ENCODE peak calls at places on chromosomes 6 and 20, in nine cellular contexts. B, Q, C, X, F, I, H, O and U are unnamed samples.

GRCh38 chr6:128509709-128510108 is 10.7 kb downstream of the PTPRK start:
- DNase-seq in B (no peak), Q (no peak), C (no peak), X (no peak), F (peak), I (no peak), H (no peak), O (no peak), U (no peak)

GRCh38 chr6:71047401-71047800 is 90.5 kb upstream of the B3GAT2 start:
- DNase-seq in B (no peak), Q (no peak), C (no peak), X (no peak), F (no peak), I (no peak), H (no peak), O (no peak), U (no peak)

GRCh38 chr6:107646176-107646575 is 156.3 kb downstream of the SOBP start:
- DNase-seq in B (peak), Q (no peak), C (peak), X (peak), F (peak), I (peak), H (no peak), O (no peak), U (no peak)

GRCh38 chr6:142867988-142868818 is 76.8 kb downstream of the HIVEP2 start:
- DNase-seq in B (no peak), Q (no peak), C (no peak), X (no peak), F (peak), I (no peak), H (no peak), O (peak), U (peak)

GRCh38 chr20:52234302-52235045 is 42.9 kb upstream of the ZFP64 start:
- DNase-seq in B (peak), Q (no peak), C (no peak), X (no peak), F (no peak), I (no peak), H (no peak), O (no peak), U (no peak)

GRCh38 chr20:50279988-50280850 is 89.6 kb downstream of the CEBPB start:
- DNase-seq in B (no peak), Q (no peak), C (no peak), X (no peak), F (no peak), I (no peak), H (no peak), O (no peak), U (no peak)

GRCh38 chr6:67812125-67812524 is 823.0 kb upstream of the ADGRB3 start:
- DNase-seq in B (no peak), Q (no peak), C (no peak), X (no peak), F (no peak), I (no peak), H (no peak), O (no peak), U (no peak)

GRCh38 chr20:32975698-32976674 is 28.2 kb downstream of the SUN5 start:
- DNase-seq in B (peak), Q (no peak), C (no peak), X (no peak), F (no peak), I (peak), H (peak), O (no peak), U (no peak)

GRCh38 chr6:125201961-125202729 is 48.6 kb downstream of the TPD52L1 start:
- DNase-seq in B (peak), Q (peak), C (peak), X (peak), F (peak), I (peak), H (no peak), O (peak), U (peak)

GRCh38 chr6:11813585-11813984 is 35.0 kb upstream of the ADTRP start:
- DNase-seq in B (no peak), Q (no peak), C (no peak), X (no peak), F (no peak), I (no peak), H (no peak), O (no peak), U (no peak)

GRCh38 chr20:63553933-63554290 is at the start of gene FNDC11:
- DNase-seq in B (no peak), Q (no peak), C (no peak), X (peak), F (no peak), I (peak), H (no peak), O (no peak), U (peak)

GRCh38 chr20:33636776-33637175 is 25.4 kb upstream of the C20orf144 start:
- DNase-seq in B (no peak), Q (no peak), C (no peak), X (no peak), F (no peak), I (no peak), H (no peak), O (no peak), U (no peak)

GRCh38 chr20:9743871-9744270 is 95.0 kb downstream of the PAK5 start:
- DNase-seq in B (no peak), Q (no peak), C (no peak), X (no peak), F (no peak), I (no peak), H (no peak), O (no peak), U (no peak)

GRCh38 chr6:43192911-43193310 is 10.9 kb downstream of the CUL9 start:
- DNase-seq in B (no peak), Q (no peak), C (no peak), X (no peak), F (no peak), I (no peak), H (peak), O (no peak), U (no peak)

GRCh38 chr6:154341326-154341725 is 15.3 kb downstream of the IPCEF1 start:
- DNase-seq in B (no peak), Q (no peak), C (no peak), X (no peak), F (no peak), I (no peak), H (no peak), O (no peak), U (no peak)

GRCh38 chr20:47821481-47822100 is 36.3 kb upstream of the SULF2 start:
- DNase-seq in B (no peak), Q (no peak), C (no peak), X (peak), F (no peak), I (no peak), H (no peak), O (no peak), U (no peak)

GRCh38 chr20:3732327-3733118 is at the start of gene HSPA12B:
- DNase-seq in B (no peak), Q (no peak), C (no peak), X (no peak), F (no peak), I (peak), H (no peak), O (no peak), U (no peak)

GRCh38 chr6:131107166-131107565 is 28.1 kb upstream of the AKAP7 start:
- DNase-seq in B (no peak), Q (peak), C (no peak), X (peak), F (peak), I (no peak), H (no peak), O (peak), U (peak)

GRCh38 chr6:155129744-155130143 is 134.1 kb upstream of the CLDN20 start:
- DNase-seq in B (peak), Q (no peak), C (no peak), X (no peak), F (no peak), I (no peak), H (no peak), O (no peak), U (no peak)

GRCh38 chr6:6105472-6106036 is 98.8 kb upstream of the NRN1 start:
- DNase-seq in B (no peak), Q (no peak), C (no peak), X (no peak), F (no peak), I (no peak), H (no peak), O (no peak), U (no peak)

GRCh38 chr6:75368151-75368779 is 83.7 kb upstream of the TMEM30A start:
- DNase-seq in B (no peak), Q (no peak), C (no peak), X (no peak), F (peak), I (no peak), H (no peak), O (peak), U (no peak)

GRCh38 chr6:116286773-116287358 is 7.1 kb upstream of the TSPYL1 start:
- DNase-seq in B (no peak), Q (no peak), C (no peak), X (peak), F (no peak), I (no peak), H (no peak), O (no peak), U (no peak)

GRCh38 chr20:47008842-47009518 is 114.3 kb downstream of the EYA2 start:
- DNase-seq in B (peak), Q (no peak), C (no peak), X (no peak), F (no peak), I (peak), H (no peak), O (no peak), U (no peak)

GRCh38 chr6:144331610-144332009 is 46.5 kb downstream of the UTRN start:
- DNase-seq in B (no peak), Q (peak), C (no peak), X (peak), F (no peak), I (no peak), H (no peak), O (peak), U (peak)

GRCh38 chr6:116465246-116465645 is 4.1 kb downstream of the CALHM6 start:
- DNase-seq in B (no peak), Q (no peak), C (no peak), X (no peak), F (peak), I (no peak), H (no peak), O (no peak), U (no peak)

GRCh38 chr6:54070025-54070424 is 41.2 kb upstream of the MLIP start:
- DNase-seq in B (no peak), Q (no peak), C (no peak), X (no peak), F (peak), I (no peak), H (no peak), O (no peak), U (no peak)

GRCh38 chr20:22974354-22974753 is 60.8 kb upstream of the SSTR4 start:
- DNase-seq in B (no peak), Q (no peak), C (no peak), X (no peak), F (peak), I (no peak), H (no peak), O (peak), U (no peak)

GRCh38 chr20:45362804-45363610 is at the start of gene SYS1:
- DNase-seq in B (peak), Q (peak), C (peak), X (peak), F (peak), I (peak), H (peak), O (peak), U (peak)

GRCh38 chr20:46221271-46221670 is 87.0 kb downstream of the CDH22 start:
- DNase-seq in B (no peak), Q (no peak), C (no peak), X (no peak), F (no peak), I (no peak), H (no peak), O (no peak), U (no peak)

GRCh38 chr6:52512199-52512598 is 64.7 kb downstream of the TRAM2 start:
- DNase-seq in B (peak), Q (peak), C (peak), X (peak), F (peak), I (no peak), H (no peak), O (peak), U (peak)

GRCh38 chr6:21281366-21281765 is 312.2 kb upstream of the SOX4 start:
- DNase-seq in B (no peak), Q (no peak), C (no peak), X (no peak), F (no peak), I (no peak), H (no peak), O (no peak), U (no peak)

GRCh38 chr6:36676142-36677058 is 2.1 kb upstream of the CDKN1A start:
- DNase-seq in B (no peak), Q (no peak), C (no peak), X (peak), F (peak), I (no peak), H (no peak), O (peak), U (peak)

GRCh38 chr6:38776515-38776914 is 61.4 kb downstream of the DNAH8 start:
- DNase-seq in B (no peak), Q (no peak), C (no peak), X (peak), F (peak), I (no peak), H (no peak), O (peak), U (peak)

GRCh38 chr6:91653954-91654843 is 1067.3 kb upstream of the MAP3K7 start:
- DNase-seq in B (no peak), Q (no peak), C (no peak), X (no peak), F (no peak), I (no peak), H (no peak), O (no peak), U (no peak)

GRCh38 chr6:163579880-163580295 is 165.4 kb downstream of the QKI start:
- DNase-seq in B (no peak), Q (no peak), C (no peak), X (peak), F (peak), I (no peak), H (no peak), O (peak), U (peak)

GRCh38 chr20:22389836-22390542 is 194.4 kb downstream of the FOXA2 start:
- DNase-seq in B (no peak), Q (no peak), C (no peak), X (peak), F (no peak), I (peak), H (no peak), O (peak), U (peak)

GRCh38 chr6:164870175-164870574 is 439.2 kb downstream of the C6orf118 start:
- DNase-seq in B (no peak), Q (no peak), C (no peak), X (no peak), F (no peak), I (no peak), H (no peak), O (no peak), U (no peak)

GRCh38 chr20:37265152-37265551 is 3.5 kb upstream of the GHRH start:
- DNase-seq in B (no peak), Q (no peak), C (no peak), X (no peak), F (no peak), I (no peak), H (no peak), O (no peak), U (no peak)

GRCh38 chr20:5680227-5680626 is 70.0 kb upstream of the SHLD1 start:
- DNase-seq in B (no peak), Q (no peak), C (no peak), X (no peak), F (no peak), I (no peak), H (no peak), O (peak), U (no peak)

GRCh38 chr6:7904654-7905319 is 5.8 kb downstream of the TXNDC5 start:
- DNase-seq in B (no peak), Q (no peak), C (no peak), X (no peak), F (peak), I (no peak), H (no peak), O (no peak), U (no peak)

DNA sequence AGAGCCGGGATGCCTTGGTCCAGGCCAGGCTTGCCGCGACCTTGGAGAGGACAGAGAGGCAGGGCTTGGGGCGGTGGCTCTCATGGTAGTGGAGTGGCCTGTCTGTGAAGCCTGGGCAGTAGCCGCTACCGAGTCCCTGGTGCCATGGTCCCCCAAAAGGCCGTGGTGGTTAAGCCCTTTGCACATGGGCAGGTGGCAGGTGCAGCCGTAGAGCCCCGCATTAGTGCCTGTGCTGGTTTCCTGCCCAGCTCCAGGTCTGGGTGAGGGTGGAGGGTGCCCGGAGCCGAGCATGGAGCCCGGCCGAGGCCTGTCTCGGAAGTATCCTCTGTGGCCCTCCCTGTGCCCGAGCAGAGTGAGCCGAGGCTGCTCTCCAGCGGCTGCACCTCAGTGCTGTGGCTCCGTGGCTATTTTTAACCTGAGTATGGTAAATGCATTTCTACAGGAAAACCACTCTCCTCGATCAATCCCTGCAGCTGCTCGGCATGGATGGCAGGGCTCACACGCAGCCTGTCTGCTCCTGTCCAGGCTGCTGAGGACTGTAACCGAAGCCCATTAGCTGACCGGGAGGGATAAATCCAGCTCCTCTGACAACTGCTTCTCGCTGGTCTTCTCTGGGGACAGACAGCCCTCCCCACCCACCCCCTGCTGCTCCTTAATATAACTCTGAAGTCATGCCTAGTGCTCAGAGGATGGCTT is 36.3 kb upstream of the GATA5 start:
- DNase-seq in B (no peak), Q (no peak), C (no peak), X (no peak), F (no peak), I (no peak), H (no peak), O (no peak), U (no peak)
- TF ChIP-seq CTCF in B (no peak), Q (no peak), C (no peak), X (no peak), F (no peak), I (no peak), H (no peak), O (no peak), U (no peak)

GRCh38 chr6:30646450-30647038 is 389 bp upstream of the C6orf136 start:
- DNase-seq in B (no peak), Q (no peak), C (peak), X (no peak), F (peak), I (no peak), H (no peak), O (no peak), U (no peak)
- H3K4me3 ChIP-seq in B (no peak), Q (peak), C (peak), X (peak), F (no peak), I (peak), H (peak), O (peak), U (peak)

GRCh38 chr6:138034229-138034628 is 73.0 kb downstream of the PERP start:
- DNase-seq in B (no peak), Q (no peak), C (no peak), X (no peak), F (no peak), I (no peak), H (no peak), O (no peak), U (no peak)

GRCh38 chr6:138032571-138032970 is 74.6 kb downstream of the PERP start:
- DNase-seq in B (no peak), Q (no peak), C (no peak), X (no peak), F (no peak), I (no peak), H (no peak), O (no peak), U (no peak)

GRCh38 chr6:138036955-138037592 is 70.1 kb downstream of the PERP start:
- DNase-seq in B (no peak), Q (no peak), C (no peak), X (no peak), F (no peak), I (no peak), H (no peak), O (no peak), U (peak)

GRCh38 chr6:138036111-138036510 is 71.1 kb downstream of the PERP start:
- DNase-seq in B (peak), Q (no peak), C (no peak), X (no peak), F (no peak), I (no peak), H (no peak), O (no peak), U (no peak)

DNA sequence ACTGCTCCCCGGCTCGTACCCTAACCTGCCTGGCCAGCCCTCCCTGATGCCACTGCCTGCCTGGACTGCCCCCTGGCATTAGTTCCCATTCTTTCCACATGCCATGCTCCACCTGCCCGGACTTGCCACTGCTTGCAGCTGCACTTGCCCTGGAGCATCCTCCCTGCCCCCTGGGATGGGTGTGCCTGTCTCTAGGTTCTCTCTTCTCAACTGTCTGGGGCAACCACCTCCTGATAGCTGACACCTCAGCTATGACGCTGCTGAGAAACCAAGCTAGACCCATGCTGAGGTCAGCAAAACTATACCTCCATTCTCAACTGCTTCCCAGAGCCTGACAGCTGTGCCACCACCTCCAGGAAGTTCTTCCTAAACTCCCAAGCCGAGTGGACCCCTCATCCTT is 72.1 kb downstream of the PERP start:
- DNase-seq in B (peak), Q (no peak), C (no peak), X (no peak), F (no peak), I (no peak), H (no peak), O (no peak), U (no peak)
- TF ChIP-seq CTCF in B (no peak), Q (no peak), C (no peak), X (no peak), F (no peak), I (no peak), H (no peak), O (no peak), U (no peak)

GRCh38 chr6:3581469-3581868 is 124.6 kb upstream of the SLC22A23 start:
- DNase-seq in B (no peak), Q (no peak), C (no peak), X (no peak), F (no peak), I (no peak), H (no peak), O (no peak), U (no peak)

GRCh38 chr6:3587660-3588059 is 130.8 kb upstream of the SLC22A23 start:
- DNase-seq in B (no peak), Q (no peak), C (no peak), X (no peak), F (no peak), I (no peak), H (no peak), O (no peak), U (no peak)

GRCh38 chr6:3584611-3585010 is 127.8 kb upstream of the SLC22A23 start:
- DNase-seq in B (no peak), Q (no peak), C (no peak), X (no peak), F (peak), I (no peak), H (no peak), O (peak), U (no peak)

GRCh38 chr6:3579652-3580051 is 122.8 kb upstream of the SLC22A23 start:
- DNase-seq in B (no peak), Q (no peak), C (no peak), X (no peak), F (no peak), I (no peak), H (no peak), O (no peak), U (no peak)

GRCh38 chr6:3585320-3585935 is 128.6 kb upstream of the SLC22A23 start:
- DNase-seq in B (no peak), Q (peak), C (no peak), X (peak), F (peak), I (no peak), H (no peak), O (peak), U (peak)
- H3K4me3 ChIP-seq in B (no peak), Q (no peak), C (no peak), X (no peak), F (no peak), I (no peak), H (no peak), O (no peak), U (no peak)

GRCh38 chr20:57526885-57527566 is 2.1 kb upstream of the CTCFL start:
- DNase-seq in B (no peak), Q (no peak), C (no peak), X (no peak), F (no peak), I (no peak), H (no peak), O (no peak), U (no peak)
- TF ChIP-seq CTCF in B (no peak), Q (no peak), C (no peak), X (no peak), F (no peak), I (no peak), H (no peak), O (no peak), U (no peak)